ENCODE peak calls at places on chromosomes 13 and 19, in four cellular contexts. G, O, C and R are unnamed samples. For H3K4me1, the result is how much of the 10 kb centered on the place peaks cover.

GRCh38 chr13:25217023-25217909 is 45.2 kb upstream of the AMER2 start:
- DNase-seq in G (no peak), O (no peak), C (no peak), R (no peak)

GRCh38 chr13:112873851-112874750 is 94.9 kb upstream of the MCF2L start:
- DNase-seq in O (peak), G (peak), C (peak), R (peak)

GRCh38 chr19:46898731-46899130 is 37.9 kb downstream of the ARHGAP35 start:
- DNase-seq in G (no peak), O (no peak), C (no peak), R (no peak)

GRCh38 chr13:37615271-37615670 is 16.7 kb upstream of the POSTN start:
- DNase-seq in O (no peak), C (no peak), G (no peak), R (no peak)

GRCh38 chr19:41570639-41571112 is 5.3 kb upstream of the CEACAM21 start:
- DNase-seq in C (peak), O (peak), G (peak), R (peak)

GRCh38 chr13:35716186-35716585 is 239.7 kb upstream of the MAB21L1 start:
- DNase-seq in C (no peak), O (no peak), G (no peak), R (no peak)

GRCh38 chr19:1079566-1080111 is 12.7 kb downstream of the ARHGAP45 start:
- DNase-seq in G (no peak), O (no peak), C (peak), R (no peak)

GRCh38 chr13:98543380-98544104 is 33.4 kb downstream of the STK24 start:
- DNase-seq in C (no peak), G (no peak), O (no peak), R (no peak)

DNA sequence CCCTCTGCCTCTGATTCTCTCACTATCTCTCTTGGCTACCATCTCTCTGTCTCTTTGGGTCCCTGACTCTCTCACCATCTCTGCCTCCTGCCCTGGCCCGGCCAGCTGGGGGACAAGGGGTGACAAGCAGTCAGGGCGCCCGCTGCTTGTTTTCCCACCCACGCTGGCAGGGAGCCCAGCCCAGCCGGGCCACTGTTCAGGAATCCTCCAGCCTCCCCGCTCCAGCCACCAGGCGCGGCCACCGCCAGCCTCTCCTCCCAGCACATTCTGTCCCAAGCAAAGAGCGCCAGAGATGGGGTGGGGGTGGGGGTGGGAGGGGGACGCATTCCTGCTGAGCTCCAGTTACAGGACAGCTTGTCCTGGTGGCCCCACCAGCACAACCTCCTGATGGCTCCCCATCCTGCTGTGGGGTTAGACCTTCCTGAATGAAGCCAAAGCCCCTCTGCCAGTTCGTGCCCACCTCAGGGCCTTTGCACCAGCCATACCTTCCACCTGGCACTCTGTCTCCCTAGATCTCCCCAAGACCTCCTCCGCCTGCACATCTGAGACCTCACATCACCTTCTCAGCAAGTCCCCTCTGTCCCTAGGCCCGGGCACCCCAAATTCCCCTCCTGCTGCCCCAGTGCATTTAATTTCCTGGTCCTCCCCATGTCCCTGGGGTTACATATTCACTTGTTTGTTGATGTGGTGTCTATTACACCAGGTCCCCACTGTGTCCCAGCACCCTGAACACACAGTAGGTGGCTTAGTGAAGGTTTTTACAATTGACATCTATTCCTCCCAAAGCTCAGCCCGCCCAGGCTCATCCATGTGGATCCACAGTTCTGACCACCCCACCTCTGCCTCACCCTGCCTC is 12.5 kb downstream of the ARRDC2 start:
- DNase-seq in C (peak), G (no peak), O (no peak), R (peak)
- TF ChIP-seq CTCF in C (no peak), G (no peak), O (no peak), R (no peak)

GRCh38 chr13:49625392-49626137 is 2.7 kb upstream of the ARL11 start:
- DNase-seq in C (no peak), O (no peak), G (no peak), R (no peak)
- TF ChIP-seq MAX in C (no peak), O (no peak), G (no peak), R (no peak)

DNA sequence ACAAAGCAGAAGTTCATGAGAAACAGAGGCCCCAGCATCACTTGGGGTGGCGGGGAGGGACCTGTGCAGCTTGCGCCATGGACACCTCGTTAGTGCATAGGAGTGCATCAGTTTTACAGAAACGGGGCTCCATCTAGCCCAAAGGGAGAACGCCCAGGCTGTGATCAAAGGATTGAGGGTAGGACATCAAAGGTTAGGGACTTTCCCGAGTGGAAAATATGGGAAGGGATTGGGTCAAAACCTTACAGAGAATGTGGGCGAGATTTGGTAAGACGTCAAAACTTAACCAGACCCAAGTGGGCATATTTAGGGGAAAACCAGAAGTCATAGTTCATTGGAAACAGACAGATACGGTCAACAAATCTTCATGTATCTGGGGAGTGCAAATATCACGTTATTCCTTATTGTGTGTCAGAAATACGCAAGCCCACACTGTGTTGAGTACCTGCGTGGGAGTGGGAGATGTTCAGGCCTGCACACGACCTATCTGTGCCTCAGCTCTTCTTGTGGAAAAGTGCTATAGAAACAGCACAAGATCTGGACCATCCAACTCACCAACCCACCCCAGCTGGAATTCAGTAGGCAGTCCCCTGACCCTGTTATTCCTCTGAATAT is 9.4 kb upstream of the GRAMD1A start:
- DNase-seq in C (no peak), O (no peak), G (no peak), R (no peak)
- H3K4me1 ChIP-seq in C (under half), O (under half), G (under half), R (under half)

GRCh38 chr19:15635016-15635805 is 5.5 kb upstream of the CYP4F3 start:
- DNase-seq in G (no peak), C (no peak), O (no peak), R (no peak)

GRCh38 chr19:15633122-15633521 is 7.6 kb upstream of the CYP4F3 start:
- DNase-seq in C (no peak), O (no peak), G (no peak), R (no peak)

GRCh38 chr19:15634105-15634504 is 6.6 kb upstream of the CYP4F3 start:
- DNase-seq in G (no peak), O (no peak), C (no peak), R (no peak)

GRCh38 chr19:15629003-15629880 is 11.5 kb upstream of the CYP4F3 start:
- DNase-seq in C (peak), O (no peak), G (peak), R (peak)

DNA sequence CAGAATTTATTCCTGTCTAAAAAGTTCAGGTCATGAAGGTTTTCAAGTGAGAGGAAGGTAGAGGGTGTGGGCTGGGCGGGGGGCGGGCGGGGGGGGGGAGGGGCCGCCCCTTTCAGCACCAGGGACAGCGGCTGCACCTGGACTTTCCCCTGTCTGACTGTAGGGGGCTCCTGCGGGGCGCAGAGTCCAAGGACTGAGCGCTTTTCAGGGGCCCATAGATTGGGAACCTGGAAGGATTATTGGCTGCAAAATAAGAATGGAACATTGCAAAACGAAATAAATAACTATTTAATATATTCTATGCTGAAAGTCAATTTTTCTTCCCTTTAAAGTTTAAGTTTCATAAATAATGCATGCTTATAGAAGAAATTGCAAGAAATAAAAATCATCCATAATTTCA is 8.9 kb upstream of the CYP4F3 start:
- DNase-seq in O (no peak), G (peak), C (peak), R (no peak)
- TF ChIP-seq CTCF in O (no peak), G (peak), C (peak), R (peak)